ENCODE peak calls at places on chromosomes 5 and 9, in five cellular contexts. One of them, this sample, is unnamed.

GRCh38 chr9:131672451-131672850 is 67.4 kb downstream of the RAPGEF1 start:
- DNase-seq in trophoblast cell: no peak
- DNase-seq in H1: no peak
- DNase-seq in H9: no peak
- DNase-seq in IMR-90: no peak
- DNase-seq in this sample: no peak

GRCh38 chr9:127452481-127453092 is 1.3 kb downstream of the LRSAM1 start:
- DNase-seq in IMR-90: peak
- DNase-seq in H9: no peak
- DNase-seq in trophoblast cell: no peak
- DNase-seq in H1: no peak
- DNase-seq in this sample: no peak

GRCh38 chr5:54942064-54942778 is 43.2 kb downstream of the ESM1 start:
- DNase-seq in IMR-90: no peak
- DNase-seq in H9: no peak
- DNase-seq in H1: no peak
- DNase-seq in trophoblast cell: no peak
- DNase-seq in this sample: no peak

GRCh38 chr9:36864491-36865410 is 169.3 kb downstream of the PAX5 start:
- DNase-seq in H1: no peak
- DNase-seq in IMR-90: no peak
- DNase-seq in H9: peak
- DNase-seq in trophoblast cell: no peak
- DNase-seq in this sample: peak

GRCh38 chr5:143074414-143074996 is 304.3 kb downstream of the ARHGAP26 start:
- DNase-seq in trophoblast cell: no peak
- DNase-seq in IMR-90: peak
- DNase-seq in H1: no peak
- DNase-seq in H9: no peak
- DNase-seq in this sample: no peak

GRCh38 chr5:10307206-10308148 is at the start of gene CMBL:
- DNase-seq in H9: peak
- DNase-seq in trophoblast cell: peak
- DNase-seq in IMR-90: peak
- DNase-seq in H1: no peak
- DNase-seq in this sample: no peak

GRCh38 chr9:132505961-132506691 is 76.3 kb upstream of the BARHL1 start:
- DNase-seq in IMR-90: no peak
- DNase-seq in H1: no peak
- DNase-seq in H9: no peak
- DNase-seq in trophoblast cell: no peak
- DNase-seq in this sample: no peak

GRCh38 chr9:127541176-127541575 is 70.9 kb upstream of the STXBP1 start:
- DNase-seq in H9: no peak
- DNase-seq in H1: no peak
- DNase-seq in trophoblast cell: no peak
- DNase-seq in IMR-90: no peak
- DNase-seq in this sample: no peak

GRCh38 chr5:123875444-123876264 is 363.7 kb downstream of the CSNK1G3 start:
- DNase-seq in IMR-90: no peak
- DNase-seq in H9: peak
- DNase-seq in H1: no peak
- DNase-seq in trophoblast cell: no peak
- DNase-seq in this sample: peak

GRCh38 chr9:14846871-14847311 is 63.3 kb downstream of the FREM1 start:
- DNase-seq in H9: peak
- DNase-seq in IMR-90: peak
- DNase-seq in H1: peak
- DNase-seq in trophoblast cell: peak
- DNase-seq in this sample: peak

GRCh38 chr9:124381073-124381945 is 33.9 kb downstream of the PSMB7 start:
- DNase-seq in IMR-90: peak
- DNase-seq in H9: no peak
- DNase-seq in trophoblast cell: no peak
- DNase-seq in H1: no peak
- DNase-seq in this sample: no peak

GRCh38 chr9:95609426-95609825 is 92.7 kb upstream of the PTCH1 start:
- DNase-seq in trophoblast cell: no peak
- DNase-seq in H9: no peak
- DNase-seq in IMR-90: no peak
- DNase-seq in H1: no peak
- DNase-seq in this sample: no peak

DNA sequence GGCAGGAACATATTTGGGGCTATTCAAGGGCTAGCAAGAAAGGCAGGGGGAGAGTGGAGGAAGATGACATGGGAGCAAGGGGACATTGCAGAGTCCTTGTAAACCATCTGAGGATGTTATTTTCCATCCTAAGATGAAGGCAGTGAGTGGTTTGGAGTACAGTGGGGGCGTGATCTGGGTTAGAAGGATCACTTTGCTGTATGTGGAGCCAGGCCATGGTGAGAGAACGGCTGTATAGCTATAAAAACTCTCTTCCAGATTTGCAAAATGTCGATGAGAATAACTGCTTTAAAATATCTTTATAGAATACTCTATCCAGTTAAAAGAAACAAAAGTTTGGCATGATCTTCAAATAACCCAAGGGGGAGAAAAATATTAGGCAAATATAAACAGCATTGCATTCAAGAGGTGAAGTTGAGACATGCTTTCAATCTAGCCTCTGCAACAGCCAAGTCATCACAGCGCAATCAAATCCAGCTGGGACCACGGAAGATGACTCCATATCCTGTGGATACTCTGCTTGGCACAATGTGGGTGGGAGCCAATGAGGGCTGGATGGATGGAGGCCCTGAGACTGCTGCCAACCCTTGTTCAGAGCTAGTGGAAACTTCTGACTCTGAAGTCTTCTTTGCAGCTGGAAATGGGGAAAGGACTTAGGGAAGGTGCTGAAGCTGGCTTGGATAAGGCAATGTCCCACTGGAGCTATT is 111.5 kb upstream of the BASP1 start:
- DNase-seq in H1: no peak
- DNase-seq in IMR-90: peak
- DNase-seq in H9: no peak
- DNase-seq in trophoblast cell: no peak
- DNase-seq in this sample: no peak
- H3K27ac ChIP-seq in H1: no peak
- H3K27ac ChIP-seq in IMR-90: peak
- H3K27ac ChIP-seq in H9: no peak
- H3K27ac ChIP-seq in trophoblast cell: no peak
- H3K27ac ChIP-seq in this sample: no peak

DNA sequence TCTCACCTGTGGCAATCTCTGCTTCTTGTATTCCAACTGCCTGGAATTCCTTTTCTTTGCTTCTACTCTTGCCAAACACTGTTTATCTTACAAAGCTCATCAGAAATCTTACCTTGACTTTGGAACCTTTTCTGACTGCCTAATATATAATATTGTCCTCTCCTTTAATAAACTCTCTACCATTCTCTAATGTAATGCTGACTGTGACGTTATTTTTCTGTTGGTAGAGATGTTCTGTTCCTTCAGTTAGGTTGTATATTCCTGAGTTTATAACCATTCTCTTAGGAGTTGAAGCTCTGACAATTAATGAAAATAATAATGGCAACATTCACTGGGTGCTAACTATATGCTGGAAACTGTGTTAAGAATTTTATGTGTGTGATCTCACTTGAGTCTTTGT is 188.8 kb upstream of the ATP10B start:
- DNase-seq in H1: no peak
- DNase-seq in IMR-90: no peak
- DNase-seq in H9: no peak
- DNase-seq in trophoblast cell: no peak
- DNase-seq in this sample: no peak
- H3K18ac ChIP-seq in H1: no peak
- H3K18ac ChIP-seq in IMR-90: no peak
- H3K18ac ChIP-seq in H9: no peak
- H3K18ac ChIP-seq in trophoblast cell: no peak
- H3K18ac ChIP-seq in this sample: no peak

GRCh38 chr9:111298831-111299603 is 31.0 kb downstream of the OR2K2 start:
- DNase-seq in H9: no peak
- DNase-seq in IMR-90: peak
- DNase-seq in H1: no peak
- DNase-seq in trophoblast cell: no peak
- DNase-seq in this sample: peak
- H3K27ac ChIP-seq in H9: no peak
- H3K27ac ChIP-seq in IMR-90: peak
- H3K27ac ChIP-seq in H1: no peak
- H3K27ac ChIP-seq in trophoblast cell: no peak
- H3K27ac ChIP-seq in this sample: no peak

GRCh38 chr9:120478208-120478607 is 101.8 kb downstream of the CDK5RAP2 start:
- DNase-seq in H9: no peak
- DNase-seq in trophoblast cell: no peak
- DNase-seq in H1: no peak
- DNase-seq in IMR-90: peak
- DNase-seq in this sample: no peak

GRCh38 chr9:120477534-120478001 is 102.4 kb downstream of the CDK5RAP2 start:
- DNase-seq in IMR-90: peak
- DNase-seq in H1: peak
- DNase-seq in H9: peak
- DNase-seq in trophoblast cell: peak
- DNase-seq in this sample: peak

GRCh38 chr9:120474579-120475243 is 105.3 kb downstream of the CDK5RAP2 start:
- DNase-seq in IMR-90: peak
- DNase-seq in trophoblast cell: no peak
- DNase-seq in H9: no peak
- DNase-seq in H1: no peak
- DNase-seq in this sample: no peak

GRCh38 chr9:120473626-120474025 is 106.3 kb downstream of the CDK5RAP2 start:
- DNase-seq in trophoblast cell: no peak
- DNase-seq in H1: no peak
- DNase-seq in H9: no peak
- DNase-seq in IMR-90: no peak
- DNase-seq in this sample: no peak

GRCh38 chr9:120475341-120475740 is 104.6 kb downstream of the CDK5RAP2 start:
- DNase-seq in IMR-90: peak
- DNase-seq in H1: no peak
- DNase-seq in H9: no peak
- DNase-seq in trophoblast cell: no peak
- DNase-seq in this sample: no peak
- H3K18ac ChIP-seq in IMR-90: peak
- H3K18ac ChIP-seq in H1: no peak
- H3K18ac ChIP-seq in H9: no peak
- H3K18ac ChIP-seq in trophoblast cell: no peak
- H3K18ac ChIP-seq in this sample: no peak

GRCh38 chr5:173495225-173495904 is 121.1 kb downstream of the BOD1 start:
- DNase-seq in H9: peak
- DNase-seq in H1: no peak
- DNase-seq in trophoblast cell: no peak
- DNase-seq in IMR-90: peak
- DNase-seq in this sample: no peak
- H3K27ac ChIP-seq in H9: no peak
- H3K27ac ChIP-seq in H1: no peak
- H3K27ac ChIP-seq in trophoblast cell: no peak
- H3K27ac ChIP-seq in IMR-90: peak
- H3K27ac ChIP-seq in this sample: no peak

DNA sequence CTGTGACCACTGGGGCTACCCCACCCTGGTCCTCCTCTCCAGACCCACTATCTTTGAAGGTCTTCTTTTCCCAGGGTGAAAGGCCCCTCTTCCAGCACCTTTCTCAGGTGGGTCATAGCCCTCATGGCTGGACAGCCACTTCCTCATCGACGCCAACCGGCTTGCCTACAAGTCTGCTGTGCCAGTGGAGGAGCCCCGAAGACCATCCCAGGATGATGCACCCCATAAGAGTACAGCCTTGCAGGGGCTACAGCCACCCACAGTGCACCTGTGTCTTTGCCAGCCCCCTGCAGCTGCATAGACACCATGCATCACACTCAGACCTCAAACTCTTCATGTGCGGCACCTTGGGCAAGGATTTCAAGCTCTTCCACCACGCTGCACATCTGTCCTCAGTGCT is 173.3 kb downstream of the SLF1 start:
- DNase-seq in H9: no peak
- DNase-seq in IMR-90: no peak
- DNase-seq in H1: no peak
- DNase-seq in trophoblast cell: no peak
- DNase-seq in this sample: no peak
- H3K18ac ChIP-seq in H9: no peak
- H3K18ac ChIP-seq in IMR-90: no peak
- H3K18ac ChIP-seq in H1: no peak
- H3K18ac ChIP-seq in trophoblast cell: no peak
- H3K18ac ChIP-seq in this sample: no peak

DNA sequence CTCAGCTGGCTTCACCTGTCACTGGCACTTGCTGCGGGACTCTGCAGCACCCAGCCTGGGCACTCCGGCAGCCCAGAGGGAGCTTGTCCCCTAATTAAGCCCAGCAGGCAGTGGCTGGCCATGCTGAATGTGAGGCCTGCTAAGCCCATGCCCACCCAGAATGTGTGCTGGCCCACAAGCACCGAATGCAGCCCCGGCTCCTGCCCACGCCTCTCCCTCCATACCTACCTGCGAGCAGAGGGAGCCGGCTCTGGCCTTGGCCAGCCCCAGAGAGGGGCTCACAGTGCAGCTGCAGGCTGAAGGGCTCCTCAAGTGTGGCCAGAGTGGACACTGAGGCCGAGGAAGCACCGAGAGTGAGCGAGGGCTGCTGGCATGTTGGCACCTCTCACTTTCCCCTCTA is 32.4 kb upstream of the SUB1 start:
- DNase-seq in IMR-90: no peak
- DNase-seq in H9: no peak
- DNase-seq in H1: no peak
- DNase-seq in trophoblast cell: no peak
- DNase-seq in this sample: no peak
- H3K27ac ChIP-seq in IMR-90: no peak
- H3K27ac ChIP-seq in H9: no peak
- H3K27ac ChIP-seq in H1: no peak
- H3K27ac ChIP-seq in trophoblast cell: no peak
- H3K27ac ChIP-seq in this sample: no peak

This sample was measured in neuronal stem cell.